ENCODE peak calls at places on chromosomes 2 and 18, in six cellular contexts. One of them, this sample, is unnamed.

GRCh38 chr2:112181571-112182290 is 43.5 kb downstream of the FBLN7 start:
- DNase-seq in occipital lobe: no peak
- DNase-seq in right cardiac atrium: no peak
- DNase-seq in NCI-H1092: peak
- DNase-seq in endothelial cell: peak
- DNase-seq in stomach: no peak
- DNase-seq in this sample: no peak

GRCh38 chr2:217407466-217407865 is 547.6 kb upstream of the TNP1 start:
- DNase-seq in stomach: no peak
- DNase-seq in right cardiac atrium: no peak
- DNase-seq in NCI-H1092: no peak
- DNase-seq in occipital lobe: no peak
- DNase-seq in endothelial cell: no peak
- DNase-seq in this sample: no peak

GRCh38 chr2:219618733-219619122 is 8.7 kb upstream of the SLC4A3 start:
- DNase-seq in NCI-H1092: no peak
- DNase-seq in stomach: no peak
- DNase-seq in endothelial cell: no peak
- DNase-seq in right cardiac atrium: peak
- DNase-seq in occipital lobe: no peak
- DNase-seq in this sample: no peak

GRCh38 chr2:43568226-43568625 is 27.6 kb downstream of the THADA start:
- DNase-seq in occipital lobe: no peak
- DNase-seq in endothelial cell: no peak
- DNase-seq in NCI-H1092: no peak
- DNase-seq in right cardiac atrium: no peak
- DNase-seq in stomach: no peak
- DNase-seq in this sample: no peak

GRCh38 chr2:38600242-38600891 is 2.4 kb downstream of the HNRNPLL start:
- DNase-seq in right cardiac atrium: no peak
- DNase-seq in endothelial cell: no peak
- DNase-seq in NCI-H1092: no peak
- DNase-seq in stomach: no peak
- DNase-seq in occipital lobe: no peak
- DNase-seq in this sample: no peak

GRCh38 chr2:182240862-182241371 is 185.9 kb downstream of the PDE1A start:
- DNase-seq in endothelial cell: peak
- DNase-seq in NCI-H1092: peak
- DNase-seq in right cardiac atrium: peak
- DNase-seq in stomach: peak
- DNase-seq in occipital lobe: no peak
- DNase-seq in this sample: no peak

GRCh38 chr2:239249781-239250180 is 151.0 kb downstream of the HDAC4 start:
- DNase-seq in endothelial cell: no peak
- DNase-seq in occipital lobe: no peak
- DNase-seq in right cardiac atrium: peak
- DNase-seq in NCI-H1092: no peak
- DNase-seq in stomach: peak
- DNase-seq in this sample: peak

GRCh38 chr2:165055081-165055879 is 100.0 kb upstream of the SLC38A11 start:
- DNase-seq in NCI-H1092: no peak
- DNase-seq in occipital lobe: no peak
- DNase-seq in endothelial cell: no peak
- DNase-seq in stomach: no peak
- DNase-seq in right cardiac atrium: no peak
- DNase-seq in this sample: no peak

GRCh38 chr2:64101141-64101591 is 43.1 kb downstream of the PELI1 start:
- DNase-seq in right cardiac atrium: no peak
- DNase-seq in endothelial cell: no peak
- DNase-seq in occipital lobe: no peak
- DNase-seq in NCI-H1092: no peak
- DNase-seq in stomach: no peak
- DNase-seq in this sample: no peak

GRCh38 chr2:55865095-55865835 is 58.3 kb downstream of the EFEMP1 start:
- DNase-seq in NCI-H1092: no peak
- DNase-seq in right cardiac atrium: no peak
- DNase-seq in endothelial cell: no peak
- DNase-seq in stomach: no peak
- DNase-seq in occipital lobe: no peak
- DNase-seq in this sample: no peak

GRCh38 chr2:76793647-76794334 is 728.4 kb downstream of the LRRTM4 start:
- DNase-seq in right cardiac atrium: no peak
- DNase-seq in NCI-H1092: no peak
- DNase-seq in endothelial cell: no peak
- DNase-seq in stomach: no peak
- DNase-seq in occipital lobe: no peak
- DNase-seq in this sample: no peak

GRCh38 chr2:48162742-48163141 is 256.4 kb upstream of the FBXO11 start:
- DNase-seq in occipital lobe: no peak
- DNase-seq in stomach: no peak
- DNase-seq in right cardiac atrium: no peak
- DNase-seq in endothelial cell: no peak
- DNase-seq in NCI-H1092: no peak
- DNase-seq in this sample: no peak

GRCh38 chr2:55014962-55015939 is 35.0 kb downstream of the RTN4 start:
- DNase-seq in stomach: peak
- DNase-seq in endothelial cell: peak
- DNase-seq in right cardiac atrium: no peak
- DNase-seq in NCI-H1092: no peak
- DNase-seq in occipital lobe: no peak
- DNase-seq in this sample: peak

GRCh38 chr18:24086082-24086481 is 52.8 kb upstream of the CABYR start:
- DNase-seq in endothelial cell: no peak
- DNase-seq in stomach: no peak
- DNase-seq in NCI-H1092: peak
- DNase-seq in right cardiac atrium: no peak
- DNase-seq in occipital lobe: no peak
- DNase-seq in this sample: no peak

GRCh38 chr2:151162185-151162584 is 99.5 kb downstream of the RBM43 start:
- DNase-seq in stomach: no peak
- DNase-seq in occipital lobe: no peak
- DNase-seq in endothelial cell: no peak
- DNase-seq in right cardiac atrium: no peak
- DNase-seq in NCI-H1092: no peak
- DNase-seq in this sample: no peak

GRCh38 chr18:63974991-63975390 is 5.1 kb downstream of the SERPINB8 start:
- DNase-seq in stomach: no peak
- DNase-seq in NCI-H1092: no peak
- DNase-seq in right cardiac atrium: no peak
- DNase-seq in endothelial cell: no peak
- DNase-seq in occipital lobe: no peak
- DNase-seq in this sample: no peak

GRCh38 chr2:217477583-217477982 is 525.2 kb downstream of the TNS1 start:
- DNase-seq in right cardiac atrium: no peak
- DNase-seq in NCI-H1092: no peak
- DNase-seq in endothelial cell: no peak
- DNase-seq in occipital lobe: no peak
- DNase-seq in stomach: no peak
- DNase-seq in this sample: no peak

GRCh38 chr2:159084395-159085370 is 116.2 kb downstream of the TANC1 start:
- DNase-seq in right cardiac atrium: no peak
- DNase-seq in stomach: no peak
- DNase-seq in endothelial cell: no peak
- DNase-seq in occipital lobe: no peak
- DNase-seq in NCI-H1092: no peak
- DNase-seq in this sample: no peak

GRCh38 chr18:76052196-76052595 is 442.8 kb downstream of the ZNF516 start:
- DNase-seq in stomach: no peak
- DNase-seq in occipital lobe: no peak
- DNase-seq in right cardiac atrium: no peak
- DNase-seq in endothelial cell: no peak
- DNase-seq in NCI-H1092: no peak
- DNase-seq in this sample: no peak

GRCh38 chr2:27135471-27135955 is 1.1 kb upstream of the PREB start:
- DNase-seq in endothelial cell: no peak
- DNase-seq in occipital lobe: no peak
- DNase-seq in NCI-H1092: no peak
- DNase-seq in stomach: no peak
- DNase-seq in right cardiac atrium: no peak
- DNase-seq in this sample: no peak

GRCh38 chr2:101160454-101160853 is 9.3 kb upstream of the TBC1D8 start:
- DNase-seq in occipital lobe: no peak
- DNase-seq in NCI-H1092: no peak
- DNase-seq in right cardiac atrium: no peak
- DNase-seq in endothelial cell: no peak
- DNase-seq in stomach: peak
- DNase-seq in this sample: no peak

GRCh38 chr2:239035997-239036731 is 188.3 kb downstream of the TWIST2 start:
- DNase-seq in NCI-H1092: no peak
- DNase-seq in endothelial cell: no peak
- DNase-seq in stomach: no peak
- DNase-seq in right cardiac atrium: peak
- DNase-seq in occipital lobe: no peak
- DNase-seq in this sample: no peak

GRCh38 chr2:74648009-74648443 is at the start of gene M1AP:
- DNase-seq in right cardiac atrium: peak
- DNase-seq in stomach: peak
- DNase-seq in occipital lobe: no peak
- DNase-seq in NCI-H1092: no peak
- DNase-seq in endothelial cell: peak
- DNase-seq in this sample: no peak

GRCh38 chr18:49980869-49981268 is 167.5 kb upstream of the ACAA2 start:
- DNase-seq in right cardiac atrium: no peak
- DNase-seq in endothelial cell: no peak
- DNase-seq in occipital lobe: no peak
- DNase-seq in NCI-H1092: no peak
- DNase-seq in stomach: no peak
- DNase-seq in this sample: no peak

GRCh38 chr2:54428401-54428800 is 27.7 kb upstream of the SPTBN1 start:
- DNase-seq in right cardiac atrium: peak
- DNase-seq in endothelial cell: no peak
- DNase-seq in NCI-H1092: no peak
- DNase-seq in occipital lobe: no peak
- DNase-seq in stomach: no peak
- DNase-seq in this sample: peak